ENCODE peak calls at places on chromosomes 13 and 19, in eight cellular contexts. One of them, this sample, is unnamed.

GRCh38 chr19:50384685-50385535 is 763 bp downstream of the POLD1 start:
- DNase-seq in NCI-H1105 treated with DMSO at 0.1 percent for 48 hours: peak; percentile 25
- DNase-seq in AG08396: peak; percentile 26
- DNase-seq in AG08395: no peak
- DNase-seq in mucosa of gallbladder: no peak
- DNase-seq in ELR: peak; percentile 56
- DNase-seq in activated CD4-positive, CD25-positive, alpha-beta regulatory T cell: no peak
- DNase-seq in CMK: no peak
- DNase-seq in this sample: no peak

GRCh38 chr13:21310220-21310619 is 133.8 kb downstream of the MRPL57 start:
- DNase-seq in NCI-H1105 treated with DMSO at 0.1 percent for 48 hours: no peak
- DNase-seq in AG08396: no peak
- DNase-seq in AG08395: no peak
- DNase-seq in mucosa of gallbladder: no peak
- DNase-seq in ELR: peak; percentile 75
- DNase-seq in activated CD4-positive, CD25-positive, alpha-beta regulatory T cell: no peak
- DNase-seq in CMK: no peak
- DNase-seq in this sample: no peak

GRCh38 chr19:40756502-40757110 is 5.6 kb downstream of the SNRPA start:
- DNase-seq in NCI-H1105 treated with DMSO at 0.1 percent for 48 hours: no peak
- DNase-seq in AG08396: no peak
- DNase-seq in AG08395: no peak
- DNase-seq in mucosa of gallbladder: no peak
- DNase-seq in ELR: peak; percentile 37
- DNase-seq in activated CD4-positive, CD25-positive, alpha-beta regulatory T cell: no peak
- DNase-seq in CMK: no peak
- DNase-seq in this sample: no peak

GRCh38 chr13:29852464-29853054 is 2.1 kb upstream of the UBL3 start:
- DNase-seq in NCI-H1105 treated with DMSO at 0.1 percent for 48 hours: no peak
- DNase-seq in AG08396: no peak
- DNase-seq in AG08395: peak; percentile 34
- DNase-seq in mucosa of gallbladder: no peak
- DNase-seq in ELR: peak; percentile 30
- DNase-seq in activated CD4-positive, CD25-positive, alpha-beta regulatory T cell: no peak
- DNase-seq in CMK: no peak
- DNase-seq in this sample: no peak

GRCh38 chr13:23922005-23922932 is 25.0 kb upstream of the C1QTNF9B start:
- DNase-seq in NCI-H1105 treated with DMSO at 0.1 percent for 48 hours: no peak
- DNase-seq in AG08396: no peak
- DNase-seq in AG08395: no peak
- DNase-seq in mucosa of gallbladder: no peak
- DNase-seq in ELR: peak; percentile 27
- DNase-seq in activated CD4-positive, CD25-positive, alpha-beta regulatory T cell: no peak
- DNase-seq in CMK: no peak
- DNase-seq in this sample: no peak

GRCh38 chr13:104571161-104571889 is 1505.1 kb upstream of the SLC10A2 start:
- DNase-seq in NCI-H1105 treated with DMSO at 0.1 percent for 48 hours: peak; percentile 67
- DNase-seq in AG08396: peak; percentile 17
- DNase-seq in AG08395: peak; percentile 46
- DNase-seq in mucosa of gallbladder: peak; percentile 77
- DNase-seq in ELR: peak; percentile 72
- DNase-seq in activated CD4-positive, CD25-positive, alpha-beta regulatory T cell: no peak
- DNase-seq in CMK: peak; percentile 1
- DNase-seq in this sample: peak; percentile 66

GRCh38 chr13:71801781-71802180 is 65.2 kb downstream of the DACH1 start:
- DNase-seq in NCI-H1105 treated with DMSO at 0.1 percent for 48 hours: peak; percentile 88
- DNase-seq in AG08396: no peak
- DNase-seq in AG08395: no peak
- DNase-seq in mucosa of gallbladder: no peak
- DNase-seq in ELR: no peak
- DNase-seq in activated CD4-positive, CD25-positive, alpha-beta regulatory T cell: no peak
- DNase-seq in CMK: no peak
- DNase-seq in this sample: no peak

GRCh38 chr19:11964496-11964857 is 363 bp upstream of the ZNF763 start:
- DNase-seq in NCI-H1105 treated with DMSO at 0.1 percent for 48 hours: no peak
- DNase-seq in AG08396: peak; percentile 15
- DNase-seq in AG08395: peak; percentile 16
- DNase-seq in mucosa of gallbladder: no peak
- DNase-seq in ELR: no peak
- DNase-seq in activated CD4-positive, CD25-positive, alpha-beta regulatory T cell: no peak
- DNase-seq in CMK: no peak
- DNase-seq in this sample: peak; percentile 40

GRCh38 chr19:50497030-50497420 is 14.0 kb downstream of the JOSD2 start:
- DNase-seq in NCI-H1105 treated with DMSO at 0.1 percent for 48 hours: no peak
- DNase-seq in AG08396: no peak
- DNase-seq in AG08395: no peak
- DNase-seq in mucosa of gallbladder: no peak
- DNase-seq in ELR: no peak
- DNase-seq in activated CD4-positive, CD25-positive, alpha-beta regulatory T cell: no peak
- DNase-seq in CMK: no peak
- DNase-seq in this sample: peak; percentile 43

GRCh38 chr13:27339299-27339698 is 68.7 kb downstream of the RASL11A start:
- DNase-seq in NCI-H1105 treated with DMSO at 0.1 percent for 48 hours: no peak
- DNase-seq in AG08396: peak; percentile 24
- DNase-seq in AG08395: no peak
- DNase-seq in mucosa of gallbladder: peak; percentile 16
- DNase-seq in ELR: peak; percentile 69
- DNase-seq in activated CD4-positive, CD25-positive, alpha-beta regulatory T cell: no peak
- DNase-seq in CMK: no peak
- DNase-seq in this sample: peak; percentile 58

GRCh38 chr13:31947105-31947504 is 84.5 kb upstream of the FRY start:
- DNase-seq in NCI-H1105 treated with DMSO at 0.1 percent for 48 hours: no peak
- DNase-seq in AG08396: no peak
- DNase-seq in AG08395: no peak
- DNase-seq in mucosa of gallbladder: no peak
- DNase-seq in ELR: no peak
- DNase-seq in activated CD4-positive, CD25-positive, alpha-beta regulatory T cell: no peak
- DNase-seq in CMK: no peak
- DNase-seq in this sample: no peak

GRCh38 chr13:110916671-110917142 is 1.8 kb upstream of the ANKRD10 start:
- DNase-seq in NCI-H1105 treated with DMSO at 0.1 percent for 48 hours: no peak
- DNase-seq in AG08396: peak; percentile 70
- DNase-seq in AG08395: peak; percentile 72
- DNase-seq in mucosa of gallbladder: no peak
- DNase-seq in ELR: peak; percentile 68
- DNase-seq in activated CD4-positive, CD25-positive, alpha-beta regulatory T cell: no peak
- DNase-seq in CMK: no peak
- DNase-seq in this sample: no peak

GRCh38 chr13:29582171-29582570 is 13.3 kb downstream of the SLC7A1 start:
- DNase-seq in NCI-H1105 treated with DMSO at 0.1 percent for 48 hours: no peak
- DNase-seq in AG08396: no peak
- DNase-seq in AG08395: no peak
- DNase-seq in mucosa of gallbladder: no peak
- DNase-seq in ELR: no peak
- DNase-seq in activated CD4-positive, CD25-positive, alpha-beta regulatory T cell: no peak
- DNase-seq in CMK: no peak
- DNase-seq in this sample: no peak

GRCh38 chr13:25860862-25861261 is 191.0 kb downstream of the SHISA2 start:
- DNase-seq in NCI-H1105 treated with DMSO at 0.1 percent for 48 hours: no peak
- DNase-seq in AG08396: no peak
- DNase-seq in AG08395: no peak
- DNase-seq in mucosa of gallbladder: no peak
- DNase-seq in ELR: peak; percentile 75
- DNase-seq in activated CD4-positive, CD25-positive, alpha-beta regulatory T cell: no peak
- DNase-seq in CMK: no peak
- DNase-seq in this sample: no peak

GRCh38 chr13:98301721-98302120 is 124.7 kb upstream of the RNF113B start:
- DNase-seq in NCI-H1105 treated with DMSO at 0.1 percent for 48 hours: no peak
- DNase-seq in AG08396: peak; percentile 32
- DNase-seq in AG08395: no peak
- DNase-seq in mucosa of gallbladder: no peak
- DNase-seq in ELR: no peak
- DNase-seq in activated CD4-positive, CD25-positive, alpha-beta regulatory T cell: no peak
- DNase-seq in CMK: no peak
- DNase-seq in this sample: no peak

GRCh38 chr13:98570929-98571372 is 6.0 kb downstream of the STK24 start:
- DNase-seq in NCI-H1105 treated with DMSO at 0.1 percent for 48 hours: no peak
- DNase-seq in AG08396: no peak
- DNase-seq in AG08395: no peak
- DNase-seq in mucosa of gallbladder: no peak
- DNase-seq in ELR: peak; percentile 61
- DNase-seq in activated CD4-positive, CD25-positive, alpha-beta regulatory T cell: no peak
- DNase-seq in CMK: no peak
- DNase-seq in this sample: no peak

GRCh38 chr13:66509176-66509575 is 721.0 kb downstream of the PCDH9 start:
- DNase-seq in NCI-H1105 treated with DMSO at 0.1 percent for 48 hours: no peak
- DNase-seq in AG08396: no peak
- DNase-seq in AG08395: no peak
- DNase-seq in mucosa of gallbladder: no peak
- DNase-seq in ELR: no peak
- DNase-seq in activated CD4-positive, CD25-positive, alpha-beta regulatory T cell: no peak
- DNase-seq in CMK: no peak
- DNase-seq in this sample: no peak

GRCh38 chr13:48446454-48446853 is 33.5 kb upstream of the LPAR6 start:
- DNase-seq in NCI-H1105 treated with DMSO at 0.1 percent for 48 hours: no peak
- DNase-seq in AG08396: peak; percentile 41
- DNase-seq in AG08395: peak; percentile 56
- DNase-seq in mucosa of gallbladder: no peak
- DNase-seq in ELR: peak; percentile 78
- DNase-seq in activated CD4-positive, CD25-positive, alpha-beta regulatory T cell: no peak
- DNase-seq in CMK: no peak
- DNase-seq in this sample: no peak

GRCh38 chr19:6551091-6551490 is 20.3 kb downstream of the TNFSF9 start:
- DNase-seq in NCI-H1105 treated with DMSO at 0.1 percent for 48 hours: no peak
- DNase-seq in AG08396: no peak
- DNase-seq in AG08395: no peak
- DNase-seq in mucosa of gallbladder: no peak
- DNase-seq in ELR: no peak
- DNase-seq in activated CD4-positive, CD25-positive, alpha-beta regulatory T cell: no peak
- DNase-seq in CMK: no peak
- DNase-seq in this sample: no peak

GRCh38 chr19:39264306-39265290 is 3.6 kb upstream of the IFNL2 start:
- DNase-seq in NCI-H1105 treated with DMSO at 0.1 percent for 48 hours: peak; percentile 6
- DNase-seq in AG08396: no peak
- DNase-seq in AG08395: no peak
- DNase-seq in mucosa of gallbladder: no peak
- DNase-seq in ELR: no peak
- DNase-seq in activated CD4-positive, CD25-positive, alpha-beta regulatory T cell: no peak
- DNase-seq in CMK: no peak
- DNase-seq in this sample: peak; percentile 65

GRCh38 chr13:20426766-20427448 is 98.8 kb downstream of the CRYL1 start:
- DNase-seq in NCI-H1105 treated with DMSO at 0.1 percent for 48 hours: no peak
- DNase-seq in AG08396: no peak
- DNase-seq in AG08395: peak; percentile 56
- DNase-seq in mucosa of gallbladder: no peak
- DNase-seq in ELR: no peak
- DNase-seq in activated CD4-positive, CD25-positive, alpha-beta regulatory T cell: no peak
- DNase-seq in CMK: no peak
- DNase-seq in this sample: no peak

GRCh38 chr19:38122402-38123093 is 101.5 kb downstream of the DPF1 start:
- DNase-seq in NCI-H1105 treated with DMSO at 0.1 percent for 48 hours: no peak
- DNase-seq in AG08396: no peak
- DNase-seq in AG08395: no peak
- DNase-seq in mucosa of gallbladder: no peak
- DNase-seq in ELR: no peak
- DNase-seq in activated CD4-positive, CD25-positive, alpha-beta regulatory T cell: no peak
- DNase-seq in CMK: no peak
- DNase-seq in this sample: no peak